ENCODE peak calls at places on chromosomes 12 and 14, in seven cellular contexts. V is tibial artery, P is Caco-2, D is AG09309, M is small intestine, G is uterus, F is fibroblast of the aortic adventitia. O is an unnamed sample.

GRCh38 chr12:1207276-1207675 is 216.3 kb downstream of the ERC1 start:
- DNase-seq in V (no peak), P (no peak), D (no peak), M (no peak), G (no peak), F (no peak), O (no peak)

GRCh38 chr14:84969501-84969900 is 560.4 kb upstream of the FLRT2 start:
- DNase-seq in V (no peak), P (no peak), D (no peak), M (no peak), G (no peak), F (no peak), O (peak; percentile 29)

GRCh38 chr12:90065301-90065801 is 356.7 kb upstream of the ATP2B1 start:
- DNase-seq in V (no peak), P (no peak), D (no peak), M (no peak), G (no peak), F (no peak), O (peak; percentile 87)

GRCh38 chr12:53101266-53101665 is 2.0 kb upstream of the SOAT2 start:
- DNase-seq in V (no peak), P (no peak), D (no peak), M (no peak), G (no peak), F (no peak), O (no peak)

GRCh38 chr14:64680013-64680674 is 24.1 kb upstream of the PLEKHG3 start:
- DNase-seq in V (peak; percentile 54), P (peak; percentile 67), D (no peak), M (no peak), G (peak; percentile 55), F (peak; percentile 51), O (no peak)

GRCh38 chr12:1091350-1091749 is 100.3 kb downstream of the ERC1 start:
- DNase-seq in V (no peak), P (no peak), D (no peak), M (no peak), G (no peak), F (no peak), O (no peak)

GRCh38 chr12:22051114-22051698 is 5.2 kb downstream of the CMAS start:
- DNase-seq in V (no peak), P (no peak), D (no peak), M (peak; percentile 38), G (no peak), F (no peak), O (no peak)

GRCh38 chr12:15830538-15830937 is 41.4 kb upstream of the EPS8 start:
- DNase-seq in V (no peak), P (no peak), D (no peak), M (no peak), G (no peak), F (peak; percentile 58), O (peak; percentile 13)

GRCh38 chr12:22588817-22589216 is 36.2 kb upstream of the ETNK1 start:
- DNase-seq in V (no peak), P (peak; percentile 47), D (no peak), M (peak; percentile 71), G (no peak), F (no peak), O (no peak)

GRCh38 chr12:112107728-112108447 is 695 bp downstream of the NAA25 start:
- DNase-seq in V (no peak), P (peak; percentile 54), D (no peak), M (no peak), G (peak; percentile 28), F (no peak), O (peak; percentile 53)

GRCh38 chr14:34833545-34834523 is 41.3 kb downstream of the BAZ1A start:
- DNase-seq in V (no peak), P (no peak), D (no peak), M (no peak), G (no peak), F (no peak), O (no peak)

GRCh38 chr12:8035440-8036010 is 3.0 kb downstream of the FOXJ2 start:
- DNase-seq in V (no peak), P (no peak), D (no peak), M (no peak), G (no peak), F (no peak), O (no peak)

GRCh38 chr12:109732321-109733305 is 19.0 kb downstream of the FAM222A start:
- DNase-seq in V (peak; percentile 7), P (no peak), D (no peak), M (no peak), G (no peak), F (no peak), O (no peak)

GRCh38 chr12:41167701-41168100 is 20.4 kb upstream of the PDZRN4 start:
- DNase-seq in V (no peak), P (no peak), D (no peak), M (no peak), G (no peak), F (no peak), O (no peak)

GRCh38 chr14:89477391-89477790 is 60.4 kb upstream of the FOXN3 start:
- DNase-seq in V (peak; percentile 60), P (no peak), D (no peak), M (peak; percentile 70), G (no peak), F (peak; percentile 27), O (no peak)

GRCh38 chr14:89473979-89474378 is 56.9 kb upstream of the FOXN3 start:
- DNase-seq in V (no peak), P (no peak), D (no peak), M (no peak), G (no peak), F (no peak), O (no peak)

GRCh38 chr14:89473569-89473968 is 56.5 kb upstream of the FOXN3 start:
- DNase-seq in V (no peak), P (no peak), D (no peak), M (no peak), G (no peak), F (no peak), O (no peak)

GRCh38 chr14:89474464-89474863 is 57.4 kb upstream of the FOXN3 start:
- DNase-seq in V (no peak), P (no peak), D (no peak), M (no peak), G (no peak), F (no peak), O (no peak)

GRCh38 chr14:89476515-89476914 is 59.5 kb upstream of the FOXN3 start:
- DNase-seq in V (no peak), P (no peak), D (no peak), M (no peak), G (no peak), F (no peak), O (no peak)
- H3K4me3 ChIP-seq in V (no peak overlapping the region), P (no peak overlapping the region), D (no peak overlapping the region), M (no peak overlapping the region), G (no peak overlapping the region), F (no peak overlapping the region), O (no peak overlapping the region)

DNA sequence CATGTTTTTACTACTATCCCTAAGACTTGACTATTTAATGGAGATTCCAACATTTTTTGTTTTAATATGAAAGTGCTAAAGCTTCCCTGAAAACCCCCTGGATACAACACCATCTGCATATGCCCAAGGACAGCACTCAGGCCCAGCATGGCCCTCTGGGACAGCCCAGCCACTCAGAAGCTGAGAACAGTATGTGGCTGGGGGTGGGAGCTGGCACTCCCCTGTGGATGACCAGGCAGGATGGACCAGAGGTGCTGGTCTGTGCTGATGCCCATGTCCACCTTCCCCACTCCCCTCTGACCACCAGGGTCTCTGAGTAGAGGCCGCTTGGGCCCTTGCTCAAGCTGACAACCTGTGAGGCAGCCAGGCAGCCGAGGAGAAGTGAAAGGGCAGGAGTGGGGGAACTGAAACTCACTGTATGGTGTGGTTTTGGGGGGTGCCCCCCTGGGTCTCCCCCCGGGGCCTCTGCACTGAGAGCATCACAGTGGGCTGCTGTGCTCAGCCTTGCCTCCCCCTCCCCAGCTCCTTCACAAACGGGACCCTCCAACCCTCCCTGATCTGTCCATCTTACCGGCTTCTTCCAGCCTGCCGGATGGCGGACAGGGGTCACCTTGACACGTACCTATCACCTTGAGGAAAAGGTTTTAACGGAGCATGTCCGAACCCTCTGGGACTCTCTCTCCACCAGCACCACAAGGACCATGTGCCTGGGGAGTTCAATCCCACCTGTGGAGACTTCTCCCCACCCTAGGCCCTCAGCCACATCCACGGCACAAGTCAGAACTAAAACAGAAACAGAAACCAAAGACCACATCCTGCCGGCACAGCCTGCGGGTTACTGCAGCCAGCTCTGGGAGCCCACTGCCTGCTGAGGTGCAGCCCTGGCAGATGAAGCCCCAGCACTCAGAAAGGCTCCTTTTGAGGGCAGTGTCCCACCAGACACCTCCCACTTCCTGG is at the start of gene TMEM229B:
- DNase-seq in V (no peak), P (no peak), D (no peak), M (peak; percentile 86), G (no peak), F (no peak), O (no peak)
- H3K4me3 ChIP-seq in V (peak within 1 kb of the TSS; percentile 30), P (no peak within 1 kb of the TSS), D (no peak within 1 kb of the TSS), M (no peak within 1 kb of the TSS), G (peak within 1 kb of the TSS; percentile 18), F (no peak within 1 kb of the TSS), O (no peak within 1 kb of the TSS)

GRCh38 chr12:87217486-87217885 is 811.7 kb downstream of the C12orf50 start:
- DNase-seq in V (no peak), P (no peak), D (no peak), M (no peak), G (no peak), F (peak; percentile 44), O (no peak)
- H3K4me3 ChIP-seq in V (no peak overlapping the region), P (no peak overlapping the region), D (no peak overlapping the region), M (no peak overlapping the region), G (no peak overlapping the region), F (no peak overlapping the region), O (no peak overlapping the region)

DNA sequence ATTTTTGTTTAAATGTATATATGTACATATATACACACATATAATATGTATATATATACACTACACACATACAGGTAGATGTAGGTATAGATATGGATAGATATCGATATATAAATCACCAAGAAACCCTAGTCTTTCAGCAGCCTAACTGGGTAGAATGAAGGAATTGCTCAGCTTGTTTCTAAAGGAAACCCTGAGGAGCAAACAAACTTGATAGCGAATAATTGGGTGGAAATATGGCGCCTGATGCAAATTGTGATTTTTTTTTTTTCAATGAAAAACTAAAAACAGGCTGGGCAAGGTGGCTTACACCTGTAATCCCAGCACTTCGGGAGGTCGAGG is 254 bp upstream of the CCDC177 start:
- DNase-seq in V (no peak), P (no peak), D (no peak), M (no peak), G (no peak), F (no peak), O (no peak)
- H3K4me3 ChIP-seq in V (no peak overlapping the region), P (no peak overlapping the region), D (no peak overlapping the region), M (no peak overlapping the region), G (no peak overlapping the region), F (no peak overlapping the region), O (peak overlapping the region; percentile 52)

GRCh38 chr12:122964439-122965257 is 1.6 kb downstream of the ABCB9 start:
- DNase-seq in V (no peak), P (no peak), D (no peak), M (no peak), G (no peak), F (no peak), O (peak; percentile 62)
- H3K4me3 ChIP-seq in V (no peak overlapping the region), P (no peak overlapping the region), D (no peak overlapping the region), M (no peak overlapping the region), G (no peak overlapping the region), F (peak overlapping the region; percentile 91), O (no peak overlapping the region)

GRCh38 chr12:38906482-38907170 is 1.2 kb upstream of the CPNE8 start:
- DNase-seq in V (peak; percentile 90), P (peak; percentile 94), D (peak; percentile 48), M (peak; percentile 71), G (peak; percentile 86), F (peak; percentile 89), O (peak; percentile 75)
- H3K4me3 ChIP-seq in V (peak overlapping the region; percentile 93), P (peak overlapping the region; percentile 94), D (peak overlapping the region; percentile 70), M (peak overlapping the region; percentile 42), G (peak overlapping the region; percentile 49), F (peak overlapping the region; percentile 98), O (peak overlapping the region; percentile 35)

O was measured in SJCRH30.